ENCODE peak calls at places on chromosomes 5 and 9, in nine cellular contexts. R is ascending aorta; Q is AG20443; O is lower lobe of right lung; N is A549; B is NCI-H1417; Z is stimulated activated CD8-positive, alpha-beta memory T cell treated with anti-CD3 and anti-CD28 coated beads, Interleukin-4, amount 100 ng/mL, for 1 hour; T is EL; J is iris pigment epithelial cell. E is an unnamed sample.

GRCh38 chr5:170216262-170216864 is 16.4 kb upstream of the C5orf58 start:
- DNase-seq in R (no peak), Q (peak; percentile 62), O (no peak), N (peak; percentile 77), B (peak; percentile 21), Z (no peak), T (peak; percentile 60), J (peak; percentile 70), E (peak; percentile 36)

GRCh38 chr9:85114799-85115198 is 445.3 kb downstream of the NTRK2 start:
- DNase-seq in R (no peak), Q (no peak), O (no peak), N (peak; percentile 26), B (no peak), Z (no peak), T (no peak), J (peak; percentile 0), E (no peak)

GRCh38 chr9:128218518-128219389 is 15.6 kb downstream of the DNM1 start:
- DNase-seq in R (peak; percentile 74), Q (peak; percentile 84), O (peak; percentile 97), N (peak; percentile 97), B (peak; percentile 11), Z (peak; percentile 81), T (peak; percentile 46), J (peak; percentile 93), E (peak; percentile 94)

GRCh38 chr5:57889558-57889957 is 406.9 kb upstream of the ACTBL2 start:
- DNase-seq in R (no peak), Q (peak; percentile 69), O (no peak), N (peak; percentile 87), B (peak; percentile 8), Z (no peak), T (peak; percentile 95), J (peak; percentile 80), E (no peak)

GRCh38 chr9:129514891-129515290 is 106.0 kb downstream of the C9orf50 start:
- DNase-seq in R (no peak), Q (no peak), O (no peak), N (no peak), B (no peak), Z (no peak), T (no peak), J (no peak), E (no peak)

GRCh38 chr9:137245450-137246421 is 4.6 kb downstream of the TUBB4B start:
- DNase-seq in R (no peak), Q (no peak), O (no peak), N (no peak), B (peak; percentile 84), Z (no peak), T (no peak), J (no peak), E (no peak)

GRCh38 chr9:121485618-121486531 is 13.8 kb downstream of the GGTA1 start:
- DNase-seq in R (no peak), Q (no peak), O (no peak), N (no peak), B (no peak), Z (no peak), T (no peak), J (no peak), E (no peak)

GRCh38 chr5:127009784-127010183 is 20.6 kb downstream of the MARCHF3 start:
- DNase-seq in R (no peak), Q (no peak), O (no peak), N (no peak), B (no peak), Z (no peak), T (no peak), J (no peak), E (no peak)

GRCh38 chr9:74570879-74571512 is 73.9 kb downstream of the RORB start:
- DNase-seq in R (no peak), Q (peak; percentile 24), O (no peak), N (peak; percentile 31), B (peak; percentile 56), Z (no peak), T (peak; percentile 17), J (peak; percentile 42), E (no peak)

GRCh38 chr9:84340535-84340934 is at the start of gene SLC28A3:
- DNase-seq in R (no peak), Q (no peak), O (no peak), N (no peak), B (peak; percentile 45), Z (no peak), T (no peak), J (no peak), E (no peak)

GRCh38 chr5:394671-395155 is 48.3 kb upstream of the EXOC3 start:
- DNase-seq in R (no peak), Q (no peak), O (no peak), N (no peak), B (no peak), Z (no peak), T (no peak), J (no peak), E (no peak)

GRCh38 chr5:7886849-7887460 is 18.0 kb downstream of the MTRR start:
- DNase-seq in R (no peak), Q (peak; percentile 58), O (no peak), N (peak; percentile 50), B (peak; percentile 78), Z (no peak), T (peak; percentile 60), J (peak; percentile 52), E (no peak)

GRCh38 chr9:100213730-100214477 is 114.9 kb downstream of the INVS start:
- DNase-seq in R (no peak), Q (peak; percentile 30), O (no peak), N (peak; percentile 44), B (no peak), Z (no peak), T (peak; percentile 85), J (peak; percentile 94), E (no peak)

GRCh38 chr9:128124873-128125574 is 2.5 kb downstream of the PTGES2 start:
- DNase-seq in R (no peak), Q (peak; percentile 48), O (peak; percentile 76), N (peak; percentile 80), B (peak; percentile 45), Z (no peak), T (peak; percentile 60), J (peak; percentile 60), E (peak; percentile 67)

GRCh38 chr9:101445353-101446029 is 9.9 kb upstream of the ALDOB start:
- DNase-seq in R (no peak), Q (no peak), O (no peak), N (no peak), B (no peak), Z (no peak), T (peak; percentile 34), J (peak; percentile 56), E (no peak)

GRCh38 chr5:63822633-63823032 is 139.6 kb downstream of the HTR1A start:
- DNase-seq in R (no peak), Q (no peak), O (no peak), N (no peak), B (peak; percentile 6), Z (no peak), T (no peak), J (no peak), E (no peak)

GRCh38 chr9:136880651-136881050 is 5.7 kb upstream of the TRAF2 start:
- DNase-seq in R (no peak), Q (no peak), O (no peak), N (no peak), B (no peak), Z (no peak), T (no peak), J (no peak), E (no peak)

GRCh38 chr9:68462004-68462775 is 78.5 kb downstream of the TMEM252 start:
- DNase-seq in R (no peak), Q (no peak), O (no peak), N (no peak), B (no peak), Z (no peak), T (peak; percentile 8), J (no peak), E (peak; percentile 10)

GRCh38 chr5:142852799-142853198 is 82.6 kb downstream of the ARHGAP26 start:
- DNase-seq in R (no peak), Q (no peak), O (no peak), N (no peak), B (no peak), Z (no peak), T (no peak), J (no peak), E (no peak)

GRCh38 chr9:111483862-111484563 is at the start of gene ECPAS:
- DNase-seq in R (peak; percentile 31), Q (peak; percentile 95), O (peak; percentile 84), N (peak; percentile 88), B (peak; percentile 85), Z (peak; percentile 26), T (peak; percentile 88), J (peak; percentile 86), E (peak; percentile 83)

GRCh38 chr5:120152472-120152871 is 311.6 kb upstream of the PRR16 start:
- DNase-seq in R (no peak), Q (peak; percentile 71), O (no peak), N (peak; percentile 43), B (no peak), Z (no peak), T (peak; percentile 82), J (peak; percentile 96), E (no peak)

GRCh38 chr9:125998837-125999503 is 251.8 kb downstream of the PBX3 start:
- DNase-seq in R (no peak), Q (no peak), O (peak; percentile 32), N (no peak), B (no peak), Z (no peak), T (no peak), J (no peak), E (no peak)

GRCh38 chr9:105877719-105878118 is 183.4 kb downstream of the TMEM38B start:
- DNase-seq in R (no peak), Q (no peak), O (no peak), N (no peak), B (peak; percentile 87), Z (no peak), T (no peak), J (no peak), E (no peak)